ENCODE peak calls at places on chromosomes 16 and 17, in seven cellular contexts. One of them, this sample, is unnamed.

GRCh38 chr17:72790194-72790593 is 302.3 kb downstream of the SLC39A11 start:
- DNase-seq in neuronal stem cell: no peak
- DNase-seq in trophoblast cell: no peak
- DNase-seq in mesenchymal stem cell: no peak
- DNase-seq in H1: no peak
- DNase-seq in IMR-90: no peak
- DNase-seq in mesendoderm: no peak
- DNase-seq in this sample: no peak

GRCh38 chr16:83925957-83926725 is 26.9 kb upstream of the OSGIN1 start:
- DNase-seq in IMR-90: no peak
- DNase-seq in mesenchymal stem cell: no peak
- DNase-seq in H1: no peak
- DNase-seq in neuronal stem cell: no peak
- DNase-seq in mesendoderm: no peak
- DNase-seq in trophoblast cell: no peak
- DNase-seq in this sample: no peak

GRCh38 chr16:28064706-28065249 is 1.3 kb upstream of the GSG1L start:
- DNase-seq in neuronal stem cell: no peak
- DNase-seq in IMR-90: no peak
- DNase-seq in mesenchymal stem cell: no peak
- DNase-seq in mesendoderm: no peak
- DNase-seq in H1: no peak
- DNase-seq in trophoblast cell: no peak
- DNase-seq in this sample: no peak

GRCh38 chr16:56789360-56789759 is 59.4 kb downstream of the NUP93 start:
- DNase-seq in mesenchymal stem cell: no peak
- DNase-seq in neuronal stem cell: no peak
- DNase-seq in trophoblast cell: peak; percentile 46
- DNase-seq in mesendoderm: peak; percentile 40
- DNase-seq in IMR-90: peak; percentile 60
- DNase-seq in H1: no peak
- DNase-seq in this sample: no peak

GRCh38 chr17:60615840-60616239 is 15.8 kb downstream of the PPM1D start:
- DNase-seq in mesenchymal stem cell: no peak
- DNase-seq in trophoblast cell: no peak
- DNase-seq in H1: no peak
- DNase-seq in IMR-90: no peak
- DNase-seq in neuronal stem cell: no peak
- DNase-seq in mesendoderm: no peak
- DNase-seq in this sample: no peak

GRCh38 chr17:48055531-48056245 is 7.5 kb downstream of the NFE2L1 start:
- DNase-seq in mesenchymal stem cell: peak; percentile 92
- DNase-seq in mesendoderm: peak; percentile 96
- DNase-seq in trophoblast cell: no peak
- DNase-seq in neuronal stem cell: no peak
- DNase-seq in IMR-90: peak; percentile 92
- DNase-seq in H1: peak; percentile 70
- DNase-seq in this sample: peak; percentile 96

GRCh38 chr17:48492401-48493298 is 38.2 kb downstream of the HOXB1 start:
- DNase-seq in trophoblast cell: peak; percentile 83
- DNase-seq in mesenchymal stem cell: peak; percentile 91
- DNase-seq in H1: no peak
- DNase-seq in mesendoderm: no peak
- DNase-seq in neuronal stem cell: no peak
- DNase-seq in IMR-90: peak; percentile 74
- DNase-seq in this sample: peak; percentile 69

GRCh38 chr16:68299571-68300453 is 10.9 kb downstream of the SLC7A6OS start:
- DNase-seq in trophoblast cell: no peak
- DNase-seq in IMR-90: no peak
- DNase-seq in neuronal stem cell: no peak
- DNase-seq in mesendoderm: no peak
- DNase-seq in H1: no peak
- DNase-seq in mesenchymal stem cell: no peak
- DNase-seq in this sample: no peak

GRCh38 chr17:9232591-9233270 is 211.4 kb downstream of the NTN1 start:
- DNase-seq in IMR-90: no peak
- DNase-seq in mesenchymal stem cell: peak; percentile 54
- DNase-seq in trophoblast cell: no peak
- DNase-seq in H1: no peak
- DNase-seq in mesendoderm: no peak
- DNase-seq in neuronal stem cell: no peak
- DNase-seq in this sample: no peak

GRCh38 chr16:1678500-1679098 is 520 bp downstream of the JPT2 start:
- DNase-seq in IMR-90: peak; percentile 24
- DNase-seq in neuronal stem cell: peak; percentile 24
- DNase-seq in mesenchymal stem cell: peak; percentile 63
- DNase-seq in trophoblast cell: peak; percentile 68
- DNase-seq in mesendoderm: peak; percentile 49
- DNase-seq in H1: no peak
- DNase-seq in this sample: no peak

GRCh38 chr17:79949646-79950292 is 85.9 kb downstream of the TBC1D16 start:
- DNase-seq in IMR-90: no peak
- DNase-seq in neuronal stem cell: peak; percentile 65
- DNase-seq in mesenchymal stem cell: no peak
- DNase-seq in trophoblast cell: no peak
- DNase-seq in mesendoderm: peak; percentile 58
- DNase-seq in H1: peak; percentile 83
- DNase-seq in this sample: peak; percentile 91

GRCh38 chr17:55448681-55449080 is 27.0 kb upstream of the MMD start:
- DNase-seq in mesenchymal stem cell: peak; percentile 92
- DNase-seq in mesendoderm: no peak
- DNase-seq in H1: no peak
- DNase-seq in trophoblast cell: peak; percentile 84
- DNase-seq in IMR-90: peak; percentile 75
- DNase-seq in neuronal stem cell: no peak
- DNase-seq in this sample: no peak

GRCh38 chr17:64183815-64184397 is 54.0 kb upstream of the ERN1 start:
- DNase-seq in neuronal stem cell: no peak
- DNase-seq in trophoblast cell: no peak
- DNase-seq in IMR-90: peak; percentile 77
- DNase-seq in H1: no peak
- DNase-seq in mesendoderm: no peak
- DNase-seq in mesenchymal stem cell: peak; percentile 44
- DNase-seq in this sample: no peak

GRCh38 chr17:10797848-10798328 is 6.0 kb downstream of the TMEM238L start:
- DNase-seq in mesendoderm: peak; percentile 21
- DNase-seq in H1: no peak
- DNase-seq in IMR-90: no peak
- DNase-seq in neuronal stem cell: no peak
- DNase-seq in mesenchymal stem cell: no peak
- DNase-seq in trophoblast cell: no peak
- DNase-seq in this sample: no peak

GRCh38 chr16:48318630-48319029 is 66.6 kb downstream of the SIAH1 start:
- DNase-seq in neuronal stem cell: no peak
- DNase-seq in mesenchymal stem cell: peak; percentile 90
- DNase-seq in mesendoderm: peak; percentile 55
- DNase-seq in H1: peak; percentile 38
- DNase-seq in IMR-90: peak; percentile 54
- DNase-seq in trophoblast cell: no peak
- DNase-seq in this sample: peak; percentile 81

GRCh38 chr17:5164465-5164864 is 27.2 kb downstream of the ZNF594 start:
- DNase-seq in H1: no peak
- DNase-seq in mesenchymal stem cell: no peak
- DNase-seq in neuronal stem cell: no peak
- DNase-seq in trophoblast cell: no peak
- DNase-seq in mesendoderm: no peak
- DNase-seq in IMR-90: no peak
- DNase-seq in this sample: no peak

GRCh38 chr16:57563487-57563750 is 21.0 kb downstream of the ADGRG5 start:
- DNase-seq in mesenchymal stem cell: no peak
- DNase-seq in H1: no peak
- DNase-seq in trophoblast cell: no peak
- DNase-seq in neuronal stem cell: no peak
- DNase-seq in mesendoderm: no peak
- DNase-seq in IMR-90: no peak
- DNase-seq in this sample: no peak

GRCh38 chr16:15781650-15782049 is 75.2 kb downstream of the MYH11 start:
- DNase-seq in mesenchymal stem cell: no peak
- DNase-seq in trophoblast cell: no peak
- DNase-seq in H1: no peak
- DNase-seq in mesendoderm: no peak
- DNase-seq in IMR-90: no peak
- DNase-seq in neuronal stem cell: no peak
- DNase-seq in this sample: no peak

GRCh38 chr16:12587646-12588277 is 215.9 kb downstream of the CPPED1 start:
- DNase-seq in H1: no peak
- DNase-seq in neuronal stem cell: no peak
- DNase-seq in mesendoderm: no peak
- DNase-seq in IMR-90: no peak
- DNase-seq in mesenchymal stem cell: no peak
- DNase-seq in trophoblast cell: no peak
- DNase-seq in this sample: no peak

GRCh38 chr17:40751065-40751464 is 4.1 kb downstream of the KRT25 start:
- DNase-seq in IMR-90: no peak
- DNase-seq in H1: no peak
- DNase-seq in neuronal stem cell: no peak
- DNase-seq in trophoblast cell: no peak
- DNase-seq in mesenchymal stem cell: no peak
- DNase-seq in mesendoderm: no peak
- DNase-seq in this sample: no peak

GRCh38 chr16:69466547-69466946 is 42.1 kb downstream of the CYB5B start:
- DNase-seq in mesenchymal stem cell: no peak
- DNase-seq in IMR-90: no peak
- DNase-seq in mesendoderm: no peak
- DNase-seq in trophoblast cell: peak; percentile 26
- DNase-seq in H1: no peak
- DNase-seq in neuronal stem cell: no peak
- DNase-seq in this sample: no peak
- H2BK120ac ChIP-seq in mesenchymal stem cell: no peak overlapping the region
- H2BK120ac ChIP-seq in IMR-90: no peak overlapping the region
- H2BK120ac ChIP-seq in mesendoderm: no peak overlapping the region
- H2BK120ac ChIP-seq in trophoblast cell: no peak overlapping the region
- H2BK120ac ChIP-seq in H1: no peak overlapping the region
- H2BK120ac ChIP-seq in neuronal stem cell: no peak overlapping the region
- H2BK120ac ChIP-seq in this sample: no peak overlapping the region

GRCh38 chr17:82789806-82790205 is 37.9 kb downstream of the TBCD start:
- DNase-seq in trophoblast cell: no peak
- DNase-seq in IMR-90: no peak
- DNase-seq in neuronal stem cell: no peak
- DNase-seq in H1: no peak
- DNase-seq in mesenchymal stem cell: no peak
- DNase-seq in mesendoderm: no peak
- DNase-seq in this sample: no peak
- H3K18ac ChIP-seq in trophoblast cell: no peak overlapping the region
- H3K18ac ChIP-seq in IMR-90: no peak overlapping the region
- H3K18ac ChIP-seq in neuronal stem cell: no peak overlapping the region
- H3K18ac ChIP-seq in H1: no peak overlapping the region
- H3K18ac ChIP-seq in mesenchymal stem cell: no peak overlapping the region
- H3K18ac ChIP-seq in mesendoderm: no peak overlapping the region
- H3K18ac ChIP-seq in this sample: no peak overlapping the region

GRCh38 chr16:89344846-89345577 is 127.5 kb downstream of the ZNF778 start:
- DNase-seq in IMR-90: no peak
- DNase-seq in H1: no peak
- DNase-seq in neuronal stem cell: no peak
- DNase-seq in trophoblast cell: no peak
- DNase-seq in mesendoderm: no peak
- DNase-seq in mesenchymal stem cell: no peak
- DNase-seq in this sample: no peak

GRCh38 chr16:89344314-89344828 is 126.9 kb downstream of the ZNF778 start:
- DNase-seq in trophoblast cell: no peak
- DNase-seq in IMR-90: no peak
- DNase-seq in mesendoderm: no peak
- DNase-seq in neuronal stem cell: no peak
- DNase-seq in H1: no peak
- DNase-seq in mesenchymal stem cell: no peak
- DNase-seq in this sample: no peak

GRCh38 chr16:89341697-89342694 is 124.5 kb downstream of the ZNF778 start:
- DNase-seq in neuronal stem cell: no peak
- DNase-seq in mesenchymal stem cell: no peak
- DNase-seq in IMR-90: no peak
- DNase-seq in H1: no peak
- DNase-seq in mesendoderm: no peak
- DNase-seq in trophoblast cell: no peak
- DNase-seq in this sample: no peak

GRCh38 chr16:89345663-89346150 is 128.2 kb downstream of the ZNF778 start:
- DNase-seq in neuronal stem cell: no peak
- DNase-seq in mesenchymal stem cell: no peak
- DNase-seq in H1: no peak
- DNase-seq in mesendoderm: no peak
- DNase-seq in trophoblast cell: no peak
- DNase-seq in IMR-90: no peak
- DNase-seq in this sample: no peak

DNA sequence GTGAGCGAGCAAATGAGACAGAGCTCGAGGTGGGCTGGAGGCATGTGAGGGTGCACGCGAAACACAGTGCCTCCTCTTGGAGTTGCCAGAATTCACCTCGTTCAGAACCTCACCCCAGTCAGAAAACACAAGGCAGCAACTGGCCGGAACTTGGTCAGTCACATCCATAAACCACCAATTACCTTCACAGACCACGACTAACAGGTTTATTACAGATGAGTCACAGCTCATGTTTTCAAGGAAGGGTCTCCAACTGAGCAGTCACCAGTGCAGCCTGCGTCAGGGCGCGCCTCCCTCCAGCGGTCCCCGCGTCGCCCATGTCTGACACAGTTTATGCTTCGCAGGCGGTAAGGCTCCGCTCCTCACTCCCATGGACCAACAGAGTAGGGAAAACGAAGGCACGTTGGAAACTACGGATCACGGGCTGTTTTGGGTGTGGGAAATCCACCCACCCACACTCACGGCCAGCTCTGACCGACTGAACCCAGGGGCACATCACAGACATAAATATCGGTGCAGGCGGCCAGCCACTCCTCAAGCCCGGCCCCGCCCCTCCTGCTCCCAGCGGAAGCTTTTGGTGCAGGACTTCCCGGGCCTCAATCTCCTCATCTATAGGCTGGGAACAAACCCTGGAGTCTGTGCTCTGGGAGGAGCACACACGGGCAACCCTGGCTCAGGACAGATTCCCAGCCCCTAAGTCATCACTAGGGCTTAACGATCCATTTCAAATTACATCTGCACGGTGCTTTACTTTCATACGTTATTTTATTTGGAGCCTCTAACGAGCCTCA is 126.2 kb downstream of the ZNF778 start:
- DNase-seq in mesenchymal stem cell: peak; percentile 40
- DNase-seq in mesendoderm: no peak
- DNase-seq in IMR-90: peak; percentile 53
- DNase-seq in trophoblast cell: peak; percentile 55
- DNase-seq in neuronal stem cell: no peak
- DNase-seq in H1: no peak
- DNase-seq in this sample: no peak
- H3K4me2 ChIP-seq in mesenchymal stem cell: peak overlapping the region; percentile 46
- H3K4me2 ChIP-seq in mesendoderm: no peak overlapping the region
- H3K4me2 ChIP-seq in IMR-90: no peak overlapping the region
- H3K4me2 ChIP-seq in trophoblast cell: peak overlapping the region; percentile 6
- H3K4me2 ChIP-seq in neuronal stem cell: no peak overlapping the region
- H3K4me2 ChIP-seq in H1: no peak overlapping the region
- H3K4me2 ChIP-seq in this sample: no peak overlapping the region

GRCh38 chr16:51900221-51900780 is 646.6 kb downstream of the TOX3 start:
- DNase-seq in mesenchymal stem cell: no peak
- DNase-seq in IMR-90: peak; percentile 59
- DNase-seq in neuronal stem cell: no peak
- DNase-seq in trophoblast cell: no peak
- DNase-seq in mesendoderm: no peak
- DNase-seq in H1: no peak
- DNase-seq in this sample: no peak
- H2BK120ac ChIP-seq in mesenchymal stem cell: no peak overlapping the region
- H2BK120ac ChIP-seq in IMR-90: peak overlapping the region; percentile 24
- H2BK120ac ChIP-seq in neuronal stem cell: no peak overlapping the region
- H2BK120ac ChIP-seq in trophoblast cell: no peak overlapping the region
- H2BK120ac ChIP-seq in mesendoderm: no peak overlapping the region
- H2BK120ac ChIP-seq in H1: no peak overlapping the region
- H2BK120ac ChIP-seq in this sample: no peak overlapping the region

This sample was measured in H9.